ENCODE peak calls at places on chromosomes 4 and X, in four cellular contexts. R, E, O and K are unnamed samples.

GRCh38 chr4:94519925-94520789 is 68.4 kb downstream of the PDLIM5 start:
- DNase-seq in R (no peak), E (no peak), O (no peak), K (no peak)

GRCh38 chr4:6829077-6829476 is 46.5 kb downstream of the KIAA0232 start:
- DNase-seq in R (no peak), E (no peak), O (no peak), K (no peak)

GRCh38 chrX:16589211-16589610 is 60.7 kb upstream of the S100G start:
- DNase-seq in R (no peak), E (no peak), O (no peak), K (no peak)

GRCh38 chr4:42104521-42104920 is 47.9 kb downstream of the BEND4 start:
- DNase-seq in R (no peak), E (no peak), O (no peak), K (no peak)

GRCh38 chr4:121048165-121048564 is 24.2 kb downstream of the NDNF start:
- DNase-seq in R (no peak), E (no peak), O (no peak), K (no peak)

GRCh38 chrX:76555816-76556215 is 128.3 kb downstream of the MAGEE1 start:
- DNase-seq in R (peak), E (peak), O (no peak), K (peak)

GRCh38 chr4:17780461-17781071 is 855 bp downstream of the FAM184B start:
- DNase-seq in R (no peak), E (no peak), O (no peak), K (no peak)

GRCh38 chr4:83358410-83358809 is 23.8 kb upstream of the HPSE start:
- DNase-seq in R (peak), E (no peak), O (no peak), K (no peak)

GRCh38 chr4:41025824-41026223 is 188.5 kb downstream of the APBB2 start:
- DNase-seq in R (no peak), E (no peak), O (no peak), K (no peak)

GRCh38 chr4:157992038-157992706 is 180.7 kb downstream of the GASK1B start:
- DNase-seq in R (peak), E (peak), O (no peak), K (peak)

GRCh38 chrX:72208126-72208525 is 26.6 kb downstream of the PIN4 start:
- DNase-seq in R (no peak), E (no peak), O (no peak), K (no peak)

GRCh38 chr4:78057600-78058560 is 757 bp downstream of the FRAS1 start:
- DNase-seq in R (peak), E (no peak), O (no peak), K (peak)

GRCh38 chr4:66372706-66373105 is 702.4 kb upstream of the EPHA5 start:
- DNase-seq in R (no peak), E (no peak), O (no peak), K (no peak)

GRCh38 chr4:52249583-52249982 is 198.5 kb downstream of the SPATA18 start:
- DNase-seq in R (no peak), E (no peak), O (no peak), K (no peak)

GRCh38 chrX:37717708-37718107 is 32.1 kb downstream of the XK start:
- DNase-seq in R (no peak), E (no peak), O (no peak), K (no peak)

GRCh38 chr4:136900706-136901105 is 631.6 kb downstream of the PCDH18 start:
- DNase-seq in R (no peak), E (no peak), O (no peak), K (no peak)

GRCh38 chr4:148166132-148166531 is 276.1 kb downstream of the NR3C2 start:
- DNase-seq in R (no peak), E (no peak), O (no peak), K (no peak)

GRCh38 chr4:148171596-148171995 is 270.6 kb downstream of the NR3C2 start:
- DNase-seq in R (no peak), E (no peak), O (no peak), K (no peak)

GRCh38 chr4:148173397-148174017 is 268.7 kb downstream of the NR3C2 start:
- DNase-seq in R (peak), E (peak), O (no peak), K (no peak)

GRCh38 chr4:148170408-148171385 is 271.5 kb downstream of the NR3C2 start:
- DNase-seq in R (no peak), E (no peak), O (no peak), K (no peak)
- TF ChIP-seq FOXK2 in R (no peak), E (no peak), O (no peak), K (no peak)

DNA sequence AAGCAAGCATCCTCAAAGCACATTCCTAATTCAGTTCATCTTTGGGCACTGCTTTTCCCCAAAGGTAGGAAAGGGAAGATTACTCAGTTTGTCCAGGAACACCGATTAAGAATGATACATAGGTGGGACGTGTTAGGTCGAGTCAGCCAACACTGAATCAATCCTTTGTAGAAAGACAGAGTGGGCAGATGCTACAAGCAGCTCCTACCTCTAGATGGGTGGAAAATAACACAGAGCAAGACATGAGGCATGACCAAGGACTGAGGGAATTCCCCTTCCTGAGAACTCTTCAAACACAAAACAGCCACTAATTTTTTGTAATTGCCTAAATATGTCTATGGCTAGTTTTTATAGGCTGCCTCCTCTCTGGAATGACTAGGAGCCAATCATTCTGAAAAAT is 331.7 kb downstream of the HNRNPD start:
- DNase-seq in R (no peak), E (no peak), O (no peak), K (no peak)
- TF ChIP-seq BHLHE40 in R (no peak), E (no peak), O (no peak), K (no peak)

GRCh38 chr4:183940807-183941310 is 35.8 kb downstream of the STOX2 start:
- DNase-seq in R (no peak), E (no peak), O (no peak), K (no peak)
- TF ChIP-seq FOXM1 in R (no peak), E (no peak), O (no peak), K (no peak)

GRCh38 chrX:109687903-109688302 is 45.2 kb downstream of the ACSL4 start:
- DNase-seq in R (no peak), E (no peak), O (no peak), K (no peak)

GRCh38 chrX:109695637-109696036 is 37.4 kb downstream of the ACSL4 start:
- DNase-seq in R (no peak), E (no peak), O (no peak), K (no peak)

GRCh38 chrX:109696146-109696740 is 36.8 kb downstream of the ACSL4 start:
- DNase-seq in R (no peak), E (no peak), O (no peak), K (no peak)

GRCh38 chrX:109691752-109692151 is 41.3 kb downstream of the ACSL4 start:
- DNase-seq in R (no peak), E (no peak), O (no peak), K (no peak)
- TF ChIP-seq FOXK2 in R (no peak), E (no peak), O (no peak), K (no peak)

DNA sequence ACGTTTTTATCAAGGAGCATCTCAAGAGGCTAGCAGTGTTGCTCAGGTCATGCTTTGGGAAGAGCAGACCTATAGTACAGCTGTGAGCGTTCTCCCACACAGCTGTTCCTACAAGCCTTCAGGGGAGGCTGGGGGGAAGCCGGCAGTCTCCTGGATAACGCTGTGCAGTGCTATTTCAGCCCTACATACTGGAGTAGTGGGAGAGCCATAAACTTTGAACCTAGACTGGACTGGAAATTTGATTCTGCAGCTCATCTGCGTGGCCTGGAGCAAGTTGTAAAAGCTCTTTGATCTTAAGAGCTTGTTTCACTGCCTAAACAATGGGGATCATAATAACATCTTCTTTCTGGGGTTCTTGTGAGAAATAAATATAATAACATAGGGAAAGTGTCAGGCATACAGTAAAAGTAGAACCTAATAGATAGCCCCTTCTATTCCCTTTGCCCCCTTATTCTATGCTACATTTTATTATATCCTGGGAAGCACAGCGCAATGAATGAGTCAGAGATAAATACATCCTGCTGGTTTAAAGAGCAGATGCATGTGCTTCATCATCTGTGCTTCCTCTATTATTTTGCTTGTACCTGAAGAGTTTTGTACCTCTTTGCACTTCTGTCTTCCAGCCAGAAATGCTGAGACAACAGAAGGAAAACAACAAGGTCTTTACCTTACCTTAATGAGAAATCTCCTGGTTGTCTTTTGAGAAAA is 14.7 kb upstream of the AMBN start:
- DNase-seq in R (peak), E (no peak), O (no peak), K (peak)
- TF ChIP-seq BHLHE40 in R (no peak), E (no peak), O (no peak), K (no peak)

GRCh38 chr4:164997324-164997723 is 19.9 kb upstream of the TRIM61 start:
- DNase-seq in R (peak), E (peak), O (no peak), K (peak)
- TF ChIP-seq FOXM1 in R (no peak), E (no peak), O (no peak), K (no peak)

GRCh38 chr4:152678841-152679240 is 956 bp downstream of the TMEM154 start:
- DNase-seq in R (no peak), E (no peak), O (no peak), K (no peak)
- TF ChIP-seq FOXK2 in R (no peak), E (no peak), O (no peak), K (no peak)

GRCh38 chr4:819401-820229 is 6.3 kb downstream of the CPLX1 start:
- DNase-seq in R (no peak), E (no peak), O (no peak), K (no peak)
- TF ChIP-seq BHLHE40 in R (no peak), E (no peak), O (no peak), K (no peak)

DNA sequence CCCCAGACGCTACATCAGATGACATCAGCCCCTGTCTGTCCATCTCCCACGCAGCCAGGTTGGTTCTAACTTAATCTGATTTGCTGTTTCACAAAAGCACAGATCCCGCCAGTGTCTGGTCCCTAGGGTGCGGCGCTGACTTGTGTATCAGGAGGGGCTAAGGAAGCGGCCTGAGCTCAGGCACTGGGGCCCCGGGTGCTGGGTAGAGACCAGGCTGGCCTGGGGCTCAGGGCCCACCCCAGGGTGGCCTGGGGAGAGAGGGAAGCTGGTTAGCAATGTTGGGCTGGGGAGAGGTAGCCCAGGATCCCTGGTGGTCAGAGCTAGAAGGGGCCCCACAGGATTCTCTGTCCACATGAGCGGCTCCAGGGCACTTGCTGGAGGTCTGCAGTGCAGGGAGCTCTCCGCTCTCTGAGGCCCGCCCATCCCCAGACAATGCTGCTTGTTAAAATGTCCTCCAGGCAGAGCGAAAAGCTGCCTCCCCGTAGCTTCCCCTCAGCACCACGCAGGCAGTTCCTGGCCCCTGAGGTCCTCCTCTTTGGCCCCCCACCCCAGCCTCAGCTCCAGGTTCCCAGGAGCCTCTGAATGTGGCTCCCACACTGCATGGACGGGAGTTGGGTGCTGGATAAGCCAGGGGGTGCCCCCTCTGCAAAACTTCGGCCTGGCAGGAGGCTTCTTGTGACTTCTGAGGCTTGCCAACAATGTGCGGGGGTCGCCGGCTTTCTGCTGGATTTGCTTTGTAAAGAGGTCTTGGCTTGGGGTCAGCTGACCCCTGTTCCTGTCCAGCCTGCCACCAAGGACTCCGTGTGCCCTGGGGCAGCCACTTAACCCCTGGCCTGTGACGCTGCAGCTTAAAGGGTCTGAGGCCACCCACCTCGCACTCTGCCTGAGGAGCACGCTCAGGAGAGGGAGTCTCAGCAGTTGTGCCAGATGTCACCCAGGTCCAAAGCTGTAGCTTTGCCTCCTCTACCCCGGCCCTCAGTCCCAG is 112.9 kb downstream of the CPZ start:
- DNase-seq in R (no peak), E (no peak), O (no peak), K (no peak)
- TF ChIP-seq FOXM1 in R (no peak), E (no peak), O (no peak), K (no peak)